ENCODE peak calls at places on chromosome 11, in six cellular contexts. U is tibial nerve, V is cardiac fibroblast, K is body of pancreas, D is mucosa of descending colon, H is choroid plexus epithelial cell. P is an unnamed sample.

GRCh38 chr11:126598344-126599092 is 243.0 kb downstream of the ST3GAL4 start:
- DNase-seq in D (no peak), H (no peak), V (no peak), U (no peak), K (no peak), P (no peak)

GRCh38 chr11:12485328-12485727 is 108.0 kb downstream of the PARVA start:
- DNase-seq in U (no peak), D (no peak), H (peak), K (no peak), V (peak), P (no peak)

GRCh38 chr11:76614471-76615183 is 55.9 kb downstream of the LRRC32 start:
- DNase-seq in H (no peak), U (no peak), V (peak), D (no peak), K (no peak), P (no peak)

GRCh38 chr11:65225284-65226102 is 36.3 kb upstream of the POLA2 start:
- DNase-seq in D (peak), H (peak), K (peak), V (peak), U (peak), P (peak)

GRCh38 chr11:2512431-2513407 is 67.9 kb downstream of the KCNQ1 start:
- DNase-seq in H (no peak), D (peak), U (no peak), K (peak), V (no peak), P (no peak)

GRCh38 chr11:111324277-111324720 is 26.0 kb downstream of the POU2AF3 start:
- DNase-seq in D (no peak), U (no peak), K (no peak), V (peak), H (peak), P (no peak)

GRCh38 chr11:2860636-2861035 is 24.9 kb downstream of the CDKN1C start:
- DNase-seq in H (peak), U (no peak), D (no peak), K (no peak), V (peak), P (no peak)

GRCh38 chr11:78331711-78332110 is 85.9 kb downstream of the GAB2 start:
- DNase-seq in D (no peak), H (no peak), V (no peak), K (no peak), U (no peak), P (no peak)

GRCh38 chr11:114027396-114027795 is 32.1 kb upstream of the ZBTB16 start:
- DNase-seq in D (no peak), K (no peak), H (no peak), U (no peak), V (no peak), P (no peak)

GRCh38 chr11:114027941-114028340 is 31.6 kb upstream of the ZBTB16 start:
- DNase-seq in H (peak), V (peak), K (no peak), U (no peak), D (no peak), P (no peak)

GRCh38 chr11:114031599-114032320 is 27.8 kb upstream of the ZBTB16 start:
- DNase-seq in K (no peak), D (no peak), H (no peak), U (no peak), V (no peak), P (no peak)

GRCh38 chr11:114025329-114025907 is 34.1 kb upstream of the ZBTB16 start:
- DNase-seq in K (no peak), V (no peak), U (no peak), D (no peak), H (no peak), P (no peak)

DNA sequence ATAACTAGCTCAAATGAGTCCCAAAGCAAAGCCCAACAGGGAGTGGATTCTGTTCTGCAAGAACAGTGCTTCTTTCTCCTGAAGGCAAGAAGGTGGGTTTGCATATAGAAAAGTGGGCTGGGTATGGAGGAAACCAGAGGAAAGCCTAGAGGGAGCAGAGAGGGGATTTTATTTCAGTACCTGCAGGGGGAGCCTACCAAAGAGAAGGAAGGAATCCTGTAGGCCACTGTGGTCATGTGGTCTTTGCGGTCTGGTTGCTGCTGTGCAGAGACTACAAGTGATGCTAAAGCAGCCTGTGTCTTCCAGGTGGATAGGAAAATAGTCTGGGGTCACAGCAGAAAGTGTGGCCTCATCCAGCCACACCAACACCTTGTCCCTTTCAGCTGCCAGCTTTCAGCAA is 33.2 kb upstream of the ZBTB16 start:
- DNase-seq in V (peak), H (peak), D (no peak), K (peak), U (no peak), P (no peak)
- TF ChIP-seq CTCF in V (peak), H (peak), D (no peak), K (no peak), U (no peak), P (peak)

DNA sequence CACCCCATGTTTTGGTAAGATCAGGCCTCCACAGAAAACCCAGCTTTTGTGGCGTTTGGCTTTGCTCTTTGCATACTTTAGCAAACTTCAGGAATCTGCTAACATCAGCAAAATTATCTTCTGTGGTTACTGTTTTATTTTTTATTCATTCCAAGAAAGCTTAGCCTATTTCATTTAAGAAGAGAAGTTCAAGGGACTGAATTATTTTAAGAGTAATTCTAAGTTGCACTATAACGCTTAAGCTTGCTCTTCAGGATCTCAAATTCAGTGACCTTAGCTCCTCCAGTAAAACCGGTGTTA is 1.1 kb downstream of the JHY start:
- DNase-seq in D (no peak), K (no peak), U (no peak), V (no peak), H (no peak), P (peak)
- H3K4me3 ChIP-seq in D (no peak), K (peak), U (peak), V (peak), H (peak), P (peak)

DNA sequence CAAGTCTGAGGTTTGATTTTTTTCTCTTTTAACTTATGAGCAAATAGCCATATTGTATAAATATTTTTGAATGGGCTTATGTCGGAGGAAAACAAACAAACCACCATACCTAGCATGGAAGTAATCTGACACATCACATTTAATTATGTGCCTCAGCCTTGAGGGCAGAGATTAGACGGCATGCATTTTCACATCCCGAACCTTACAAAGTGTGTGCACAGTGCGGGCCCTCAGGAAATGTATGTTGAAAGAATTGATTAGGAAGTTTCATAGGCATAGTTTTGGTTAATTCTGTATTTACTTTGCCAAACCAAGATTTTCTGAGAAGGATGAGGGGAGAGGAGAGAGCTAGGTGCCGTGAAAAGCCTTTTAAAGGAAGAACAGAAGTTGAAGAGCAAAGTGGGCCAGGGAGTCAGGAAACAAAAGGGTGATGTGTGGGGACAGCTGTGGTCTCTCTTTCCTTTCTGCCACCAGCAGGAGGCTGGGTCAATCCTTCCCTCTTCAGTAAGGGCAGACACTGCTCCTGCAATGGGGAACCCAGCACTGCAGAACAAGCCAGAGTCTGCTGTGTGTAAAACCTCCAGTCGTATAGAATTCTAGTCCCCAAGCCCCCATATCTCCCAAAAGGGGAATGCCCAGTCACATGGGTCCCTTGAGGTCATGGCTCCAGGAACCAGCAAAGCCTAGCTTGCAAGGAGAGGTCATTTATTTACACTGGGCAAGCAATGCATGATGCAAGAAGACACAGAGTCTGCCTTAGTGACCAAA is 71.2 kb upstream of the OLFML1 start:
- DNase-seq in H (no peak), U (no peak), D (no peak), K (no peak), V (no peak), P (no peak)
- TF ChIP-seq CTCF in H (no peak), U (no peak), D (no peak), K (no peak), V (no peak), P (no peak)

GRCh38 chr11:73312806-73313403 is 4.8 kb downstream of the ARHGEF17 start:
- DNase-seq in V (no peak), U (no peak), H (peak), D (peak), K (no peak), P (no peak)
- H3K4me3 ChIP-seq in V (peak), U (peak), H (peak), D (no peak), K (no peak), P (peak)

DNA sequence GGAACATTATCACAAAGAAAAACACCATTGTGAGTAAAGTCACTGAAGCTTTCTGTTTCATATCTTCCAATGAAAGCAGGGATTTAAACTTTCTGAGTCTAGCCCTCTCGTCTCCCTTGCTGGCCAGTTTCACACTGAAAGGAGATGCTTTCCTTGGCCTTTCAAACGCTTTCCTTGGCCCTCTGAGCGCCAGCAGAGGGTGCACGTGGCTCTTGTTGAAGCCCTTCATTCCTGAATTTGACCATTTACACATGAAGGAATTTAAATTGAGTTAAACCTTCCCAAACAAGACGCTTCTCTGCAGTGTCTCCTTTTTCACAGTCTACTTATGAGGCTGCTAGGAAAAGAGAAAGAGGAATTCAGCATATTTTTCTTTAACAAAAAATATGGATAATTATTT is 21.5 kb downstream of the NNMT start:
- DNase-seq in D (no peak), H (peak), V (peak), K (no peak), U (no peak), P (no peak)
- TF ChIP-seq CTCF in D (no peak), H (peak), V (peak), K (no peak), U (no peak), P (peak)

GRCh38 chr11:58579192-58580129 is 598 bp downstream of the ZFP91 start:
- DNase-seq in U (peak), D (peak), H (peak), K (peak), V (peak), P (peak)

GRCh38 chr11:58578136-58578634 is 678 bp upstream of the ZFP91 start:
- DNase-seq in K (peak), D (peak), V (peak), U (peak), H (peak), P (peak)

GRCh38 chr11:58580311-58580710 is 1.4 kb downstream of the ZFP91 start:
- DNase-seq in D (no peak), K (no peak), U (no peak), H (no peak), V (no peak), P (no peak)

GRCh38 chr11:58577441-58578135 is 1.3 kb upstream of the ZFP91 start:
- DNase-seq in K (peak), U (no peak), H (peak), D (peak), V (peak), P (peak)

DNA sequence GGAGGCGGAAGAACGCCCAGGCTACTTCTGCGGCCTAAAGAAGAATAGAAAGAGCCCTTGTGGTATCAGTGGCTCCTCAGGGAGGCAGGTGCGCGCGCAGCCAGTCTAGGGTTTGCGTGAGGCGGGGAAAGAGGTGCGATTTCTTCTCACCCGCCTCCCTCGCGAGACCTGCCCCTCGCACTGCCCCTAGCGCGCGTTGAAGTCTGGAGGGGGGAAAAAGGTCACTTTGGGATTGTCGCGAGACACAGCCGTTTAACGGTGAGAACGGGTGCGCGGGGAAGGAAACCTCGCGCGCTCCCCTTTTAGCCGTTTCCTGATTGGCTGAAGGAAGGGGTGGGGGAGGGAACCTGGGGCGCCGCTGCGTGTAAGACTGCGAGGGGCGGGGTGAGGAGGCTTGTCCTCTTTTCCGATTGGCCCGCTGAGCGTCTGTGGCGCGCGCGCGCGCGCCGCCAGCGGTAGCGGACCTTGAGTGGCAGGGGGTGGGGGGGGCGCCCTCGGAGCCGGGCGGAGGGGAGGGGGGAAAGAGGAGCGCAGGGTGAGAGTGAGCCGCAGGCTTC is at the start of gene ZFP91:
- DNase-seq in K (peak), V (peak), D (peak), U (peak), H (peak), P (peak)
- H3K4me3 ChIP-seq in K (peak), V (peak), D (peak), U (peak), H (peak), P (peak)

GRCh38 chr11:57547854-57548377 is 10.5 kb downstream of the SMTNL1 start:
- DNase-seq in K (peak), D (no peak), H (no peak), U (no peak), V (no peak), P (no peak)
- TF ChIP-seq CTCF in K (no peak), D (no peak), H (no peak), U (no peak), V (no peak), P (no peak)

GRCh38 chr11:73625690-73626318 is 20.6 kb upstream of the PLEKHB1 start:
- DNase-seq in K (peak), V (peak), H (peak), U (peak), D (peak), P (peak)
- H3K4me3 ChIP-seq in K (no peak), V (peak), H (peak), U (peak), D (no peak), P (peak)

P was measured in AG09309.